ENCODE peak calls at places on chromosomes 13 and 19, in ten cellular contexts. J is transverse colon, T is GM23338, H is ascending aorta, I is fibroblast of lung, V is epithelial cell of esophagus, E is sigmoid colon, S is psoas muscle, L is AG04449, Y is lower leg skin. U is an unnamed sample.

GRCh38 chr19:8325454-8325853 is 4.2 kb downstream of the RPS28 start:
- DNase-seq in J (no peak), T (no peak), E (no peak), Y (no peak), V (no peak), I (no peak), L (no peak), H (no peak), S (no peak), U (no peak)

GRCh38 chr19:15015946-15016542 is 33.2 kb upstream of the CASP14 start:
- DNase-seq in V (no peak), L (no peak), T (peak; percentile 74), J (no peak), Y (no peak), I (no peak), E (no peak), H (no peak), S (no peak), U (peak; percentile 18)

GRCh38 chr19:19217110-19217509 is 5.4 kb downstream of the NCAN start:
- DNase-seq in V (no peak), I (peak; percentile 19), E (no peak), Y (no peak), L (no peak), H (no peak), J (no peak), T (peak; percentile 90), S (no peak), U (peak; percentile 33)

GRCh38 chr13:35718084-35718483 is 241.6 kb upstream of the MAB21L1 start:
- DNase-seq in I (no peak), Y (no peak), V (no peak), H (no peak), L (no peak), S (no peak), J (no peak), E (no peak), T (no peak), U (no peak)

GRCh38 chr13:29402168-29402621 is 193.3 kb downstream of the SLC7A1 start:
- DNase-seq in Y (no peak), T (no peak), S (no peak), V (peak; percentile 35), I (peak; percentile 1), E (no peak), J (no peak), L (no peak), H (no peak), U (peak; percentile 1)

GRCh38 chr13:87792878-87793277 is 121.7 kb downstream of the SLITRK5 start:
- DNase-seq in Y (no peak), J (no peak), V (no peak), L (no peak), E (no peak), I (no peak), H (no peak), S (no peak), T (peak; percentile 59), U (no peak)

GRCh38 chr13:35723061-35723461 is 246.6 kb upstream of the MAB21L1 start:
- DNase-seq in J (peak; percentile 11), V (no peak), H (no peak), T (no peak), I (peak; percentile 75), E (peak; percentile 77), S (peak; percentile 41), L (no peak), Y (peak; percentile 63), U (peak; percentile 62)

GRCh38 chr19:58317481-58318072 is 9.2 kb upstream of the ZSCAN22 start:
- DNase-seq in T (peak; percentile 69), V (peak; percentile 65), Y (no peak), J (no peak), L (no peak), E (no peak), S (no peak), H (no peak), I (peak; percentile 66), U (peak; percentile 61)

GRCh38 chr13:98873377-98874028 is 104.4 kb downstream of the DOCK9 start:
- DNase-seq in E (no peak), H (no peak), S (no peak), I (no peak), Y (no peak), V (no peak), T (peak; percentile 31), L (no peak), J (no peak), U (no peak)

GRCh38 chr13:110920038-110920437 is 5.2 kb upstream of the ANKRD10 start:
- DNase-seq in H (no peak), J (no peak), Y (no peak), S (peak; percentile 36), E (no peak), V (no peak), I (no peak), T (no peak), L (no peak), U (no peak)

GRCh38 chr13:85236431-85236830 is 562.8 kb downstream of the SLITRK6 start:
- DNase-seq in T (no peak), H (no peak), Y (no peak), I (peak; percentile 66), V (peak; percentile 91), E (no peak), S (no peak), J (no peak), L (no peak), U (peak; percentile 44)

GRCh38 chr13:30333601-30334000 is 26.2 kb upstream of the KATNAL1 start:
- DNase-seq in J (no peak), V (no peak), Y (no peak), H (no peak), T (no peak), L (no peak), S (no peak), I (no peak), E (no peak), U (no peak)

GRCh38 chr19:14770136-14770535 is 8.2 kb downstream of the ADGRE2 start:
- DNase-seq in T (no peak), S (no peak), J (no peak), Y (peak; percentile 29), V (no peak), I (no peak), L (no peak), H (no peak), E (no peak), U (no peak)

GRCh38 chr19:53254451-53255341 is at the start of gene ZNF677:
- DNase-seq in J (peak; percentile 72), H (peak; percentile 92), E (peak; percentile 96), S (peak; percentile 93), I (peak; percentile 90), Y (peak; percentile 95), V (peak; percentile 92), L (peak; percentile 9), T (peak; percentile 90), U (peak; percentile 88)

GRCh38 chr19:1650627-1651009 is 1.8 kb downstream of the TCF3 start:
- DNase-seq in Y (no peak), V (no peak), H (no peak), J (no peak), E (no peak), S (no peak), T (peak; percentile 72), I (peak; percentile 16), L (no peak), U (peak; percentile 26)

GRCh38 chr13:41019027-41019487 is at the start of gene ELF1:
- DNase-seq in Y (no peak), H (peak; percentile 69), L (no peak), E (no peak), S (no peak), J (peak; percentile 76), V (peak; percentile 94), I (peak; percentile 65), T (peak; percentile 35), U (peak; percentile 76)

GRCh38 chr13:41018583-41018909 is 570 bp downstream of the ELF1 start:
- DNase-seq in L (no peak), V (no peak), H (no peak), J (no peak), T (no peak), Y (no peak), I (no peak), S (no peak), E (no peak), U (no peak)

GRCh38 chr13:41017744-41018582 is 1.2 kb downstream of the ELF1 start:
- DNase-seq in S (no peak), I (no peak), J (no peak), H (no peak), E (no peak), T (no peak), Y (no peak), V (peak; percentile 66), L (no peak), U (no peak)

GRCh38 chr13:41015920-41016319 is 3.2 kb downstream of the ELF1 start:
- DNase-seq in H (no peak), V (no peak), Y (no peak), L (no peak), J (no peak), S (no peak), I (no peak), E (no peak), T (no peak), U (no peak)

DNA sequence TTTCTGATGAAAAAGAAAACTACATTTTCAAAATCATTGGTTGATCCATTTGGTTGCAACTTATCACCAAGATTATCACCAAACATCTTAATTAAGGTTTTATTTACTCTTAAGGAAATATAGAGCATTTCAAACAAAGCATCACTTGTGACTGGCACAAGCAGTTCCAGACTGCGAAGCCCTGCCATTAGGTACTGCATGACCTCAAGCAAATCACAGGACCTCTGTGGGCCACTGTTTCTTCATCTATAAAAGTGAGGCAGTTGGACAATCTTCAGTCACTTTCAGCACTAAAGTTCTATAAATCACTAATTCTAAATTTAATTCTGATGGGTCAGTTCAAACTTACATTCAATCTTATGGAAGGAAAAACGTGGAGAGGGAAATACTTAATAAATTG is 2.0 kb downstream of the ELF1 start:
- DNase-seq in E (no peak), V (peak; percentile 44), H (no peak), I (no peak), J (peak; percentile 43), T (no peak), L (no peak), Y (no peak), S (no peak), U (no peak)
- H3K4me3 ChIP-seq in E (no peak overlapping the region), V (peak overlapping the region; percentile 61), H (no peak overlapping the region), I (no peak overlapping the region), J (peak overlapping the region; percentile 28), T (no peak overlapping the region), L (no peak overlapping the region), Y (no peak overlapping the region), S (no peak overlapping the region), U (no peak overlapping the region)

GRCh38 chr19:5369962-5370367 is 29.4 kb upstream of the PTPRS start:
- DNase-seq in I (peak; percentile 17), V (peak; percentile 20), E (no peak), Y (peak; percentile 86), T (peak; percentile 84), H (no peak), L (no peak), S (peak; percentile 18), J (peak; percentile 54), U (peak; percentile 27)
- TF ChIP-seq CTCF in I (peak; percentile 37), V (peak; percentile 64), E (no peak), Y (no peak), T (peak; percentile 85), H (no peak), L (peak; percentile 69), S (peak; percentile 16), J (peak; percentile 51), U (peak; percentile 70)

GRCh38 chr19:38433268-38433733 is at the start of gene RYR1:
- DNase-seq in V (peak; percentile 20), J (peak; percentile 40), Y (peak; percentile 88), L (no peak), S (peak; percentile 86), T (peak; percentile 99), H (peak; percentile 67), I (no peak), E (no peak), U (peak; percentile 26)
- H3K4me3 ChIP-seq in V (no peak within 1 kb of the TSS), J (no peak within 1 kb of the TSS), Y (no peak within 1 kb of the TSS), L (no peak within 1 kb of the TSS), S (peak within 1 kb of the TSS; percentile 90), T (peak within 1 kb of the TSS; percentile 89), H (no peak within 1 kb of the TSS), I (no peak within 1 kb of the TSS), E (no peak within 1 kb of the TSS), U (no peak within 1 kb of the TSS)

GRCh38 chr13:112984954-112985802 is 16.2 kb downstream of the MCF2L start:
- DNase-seq in I (no peak), L (no peak), J (peak; percentile 62), E (no peak), T (no peak), Y (no peak), V (no peak), S (no peak), H (no peak), U (no peak)
- TF ChIP-seq CTCF in I (no peak), L (no peak), J (no peak), E (no peak), T (no peak), Y (no peak), V (no peak), S (no peak), H (no peak), U (no peak)

U was measured in cardiac fibroblast.